ENCODE peak calls at places on chromosomes 4 and X, in four cellular contexts. D is aorta, P is IMR-90, I is fibroblast of lung. B is an unnamed sample.

GRCh38 chr4:54837576-54838140 is 179.9 kb downstream of the KIT start:
- DNase-seq in I (no peak), D (no peak), P (no peak), B (no peak)

GRCh38 chr4:7766086-7766485 is 173.6 kb downstream of the AFAP1 start:
- DNase-seq in D (peak), P (no peak), I (no peak), B (no peak)

GRCh38 chrX:136212557-136213111 is 38.6 kb downstream of the MAP7D3 start:
- DNase-seq in D (no peak), I (no peak), P (no peak), B (no peak)

GRCh38 chr4:9703391-9703790 is 78.0 kb upstream of the DRD5 start:
- DNase-seq in D (peak), P (no peak), I (no peak), B (peak)

GRCh38 chr4:10008208-10009005 is 12.9 kb downstream of the SLC2A9 start:
- DNase-seq in D (no peak), I (peak), P (peak), B (no peak)

GRCh38 chr4:100984901-100985300 is 362.4 kb downstream of the PPP3CA start:
- DNase-seq in D (no peak), I (peak), P (peak), B (no peak)

GRCh38 chrX:72073614-72074013 is 58.1 kb downstream of the RTL5 start:
- DNase-seq in P (no peak), D (no peak), I (no peak), B (no peak)

GRCh38 chrX:123665197-123665596 is 67.7 kb downstream of the THOC2 start:
- DNase-seq in P (no peak), D (no peak), I (peak), B (no peak)

GRCh38 chrX:113675278-113675677 is 834.6 kb upstream of the AMOT start:
- DNase-seq in D (no peak), I (peak), P (no peak), B (no peak)

GRCh38 chr4:156223985-156224384 is 270.3 kb upstream of the CTSO start:
- DNase-seq in P (no peak), D (no peak), I (peak), B (no peak)

GRCh38 chrX:41661366-41662095 is 27.2 kb upstream of the GPR34 start:
- DNase-seq in D (no peak), I (peak), P (peak), B (no peak)

GRCh38 chr4:106409901-106410889 is 41.6 kb upstream of the GIMD1 start:
- DNase-seq in D (no peak), I (peak), P (no peak), B (no peak)

GRCh38 chr4:24583451-24584174 is 741 bp downstream of the DHX15 start:
- DNase-seq in D (peak), I (peak), P (peak), B (peak)

GRCh38 chrX:44844204-44844603 is 383 bp downstream of the DUSP21 start:
- DNase-seq in I (no peak), P (no peak), D (no peak), B (no peak)

GRCh38 chrX:63718010-63718694 is 66.9 kb downstream of the ARHGEF9 start:
- DNase-seq in D (no peak), P (no peak), I (no peak), B (no peak)

GRCh38 chrX:129808829-129809745 is 29.3 kb downstream of the SASH3 start:
- DNase-seq in I (peak), D (no peak), P (no peak), B (no peak)

GRCh38 chr4:154344686-154345085 is 146.9 kb downstream of the DCHS2 start:
- DNase-seq in I (no peak), P (no peak), D (no peak), B (no peak)

GRCh38 chr4:123353656-123354055 is 42.9 kb upstream of the SPRY1 start:
- DNase-seq in I (peak), D (no peak), P (peak), B (no peak)

GRCh38 chr4:140367738-140368137 is 5.7 kb upstream of the SCOC start:
- DNase-seq in D (no peak), I (peak), P (peak), B (no peak)

GRCh38 chrX:39724544-39724943 is 373.2 kb downstream of the BCOR start:
- DNase-seq in P (no peak), I (no peak), D (no peak), B (no peak)

GRCh38 chr4:82287720-82288119 is 86.1 kb downstream of the HNRNPD start:
- DNase-seq in P (no peak), I (no peak), D (no peak), B (no peak)

GRCh38 chrX:139828037-139828436 is 104.8 kb downstream of the ATP11C start:
- DNase-seq in P (no peak), I (no peak), D (no peak), B (no peak)

GRCh38 chr4:36224969-36225903 is 19.1 kb downstream of the ARAP2 start:
- DNase-seq in D (no peak), I (no peak), P (no peak), B (no peak)

GRCh38 chr4:113708250-113708649 is 53.3 kb downstream of the CAMK2D start:
- DNase-seq in I (peak), D (no peak), P (peak), B (no peak)

GRCh38 chr4:78779280-78779679 is 3.1 kb downstream of the BMP2K start:
- DNase-seq in P (peak), D (no peak), I (peak), B (no peak)

GRCh38 chr4:27009539-27009938 is 148.9 kb downstream of the STIM2 start:
- DNase-seq in I (peak), D (no peak), P (peak), B (no peak)

GRCh38 chr4:56828784-56829535 is 7.5 kb upstream of the SPINK2 start:
- DNase-seq in D (no peak), I (peak), P (peak), B (no peak)

GRCh38 chrX:39899876-39900787 is 197.6 kb downstream of the BCOR start:
- DNase-seq in D (no peak), P (no peak), I (no peak), B (no peak)

GRCh38 chr4:123750044-123750443 is 353.4 kb downstream of the SPRY1 start:
- DNase-seq in D (no peak), I (peak), P (no peak), B (no peak)

GRCh38 chr4:66704243-66704642 is 841.1 kb downstream of the CENPC start:
- DNase-seq in P (no peak), I (no peak), D (no peak), B (no peak)

GRCh38 chrX:154022108-154022507 is 2.4 kb upstream of the IRAK1 start:
- DNase-seq in P (no peak), I (no peak), D (no peak), B (no peak)

GRCh38 chrX:103878466-103879151 is 46.6 kb upstream of the RAB9B start:
- DNase-seq in I (peak), D (no peak), P (peak), B (no peak)

GRCh38 chr4:89204624-89205023 is 93.3 kb downstream of the TIGD2 start:
- DNase-seq in I (peak), D (no peak), P (no peak), B (no peak)

GRCh38 chr4:85772470-85772869 is 297.5 kb downstream of the ARHGAP24 start:
- DNase-seq in I (no peak), D (no peak), P (no peak), B (no peak)

GRCh38 chr4:145189981-145190380 is 9.6 kb upstream of the OTUD4 start:
- DNase-seq in P (peak), I (peak), D (no peak), B (no peak)
- H3K27ac ChIP-seq in P (no peak), I (no peak), D (no peak), B (no peak)

GRCh38 chrX:9789555-9789954 is 3.3 kb downstream of the SHROOM2 start:
- DNase-seq in D (no peak), P (no peak), I (no peak), B (no peak)
- H3K4me3 ChIP-seq in D (no peak), P (no peak), I (no peak), B (no peak)

GRCh38 chr4:40856836-40857362 is 107.1 kb downstream of the NSUN7 start:
- DNase-seq in D (peak), P (peak), I (peak), B (peak)
- H3K27ac ChIP-seq in D (no peak), P (no peak), I (no peak), B (no peak)

DNA sequence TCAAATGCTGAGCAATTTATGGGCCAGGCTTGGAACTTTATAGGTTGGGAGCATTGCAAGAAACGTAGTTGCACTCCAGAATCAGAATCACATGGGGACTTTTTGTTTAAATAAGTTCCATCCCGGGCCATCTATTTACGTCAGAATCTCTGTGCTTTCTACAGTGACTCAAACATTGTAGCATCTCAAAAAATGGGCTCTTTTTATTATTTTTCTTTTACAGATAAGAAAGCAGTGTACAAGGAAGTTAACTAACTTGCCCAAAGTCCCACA is 10.2 kb downstream of the CC2D2A start:
- DNase-seq in I (peak), P (peak), D (no peak), B (no peak)
- H3K4me3 ChIP-seq in I (peak), P (peak), D (peak), B (no peak)

GRCh38 chrX:5857232-5857631 is 371.4 kb downstream of the NLGN4X start:
- DNase-seq in I (no peak), P (no peak), D (no peak), B (no peak)

DNA sequence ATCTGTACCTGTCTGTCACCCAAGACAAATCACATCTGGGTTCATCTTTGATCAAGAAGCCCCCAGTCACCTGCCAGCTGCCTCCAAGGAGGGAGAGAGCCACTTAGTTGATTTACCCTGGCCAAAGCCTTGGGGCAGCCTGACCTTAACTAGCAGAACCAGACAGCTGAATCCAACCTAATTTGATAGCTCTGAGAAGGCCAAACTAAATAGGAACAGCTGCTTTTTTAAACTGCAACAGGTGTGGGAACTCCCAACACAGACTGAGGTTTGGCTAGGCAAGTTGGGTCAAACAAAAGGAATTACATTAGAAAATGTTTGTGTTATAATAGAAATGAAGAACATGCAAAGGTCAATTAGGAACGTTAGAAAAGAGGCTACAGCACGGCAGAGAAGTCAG is 375.7 kb downstream of the NLGN4X start:
- DNase-seq in D (no peak), I (no peak), P (no peak), B (no peak)
- H3K27ac ChIP-seq in D (no peak), I (no peak), P (no peak), B (no peak)

GRCh38 chrX:15465347-15465746 is 27.8 kb downstream of the PIR start:
- DNase-seq in D (no peak), P (peak), I (peak), B (no peak)
- H3K4me3 ChIP-seq in D (no peak), P (no peak), I (no peak), B (no peak)

GRCh38 chrX:108439434-108439883 is at the start of gene COL4A5:
- DNase-seq in D (peak), P (peak), I (peak), B (no peak)
- H3K27ac ChIP-seq in D (peak), P (peak), I (peak), B (no peak)

DNA sequence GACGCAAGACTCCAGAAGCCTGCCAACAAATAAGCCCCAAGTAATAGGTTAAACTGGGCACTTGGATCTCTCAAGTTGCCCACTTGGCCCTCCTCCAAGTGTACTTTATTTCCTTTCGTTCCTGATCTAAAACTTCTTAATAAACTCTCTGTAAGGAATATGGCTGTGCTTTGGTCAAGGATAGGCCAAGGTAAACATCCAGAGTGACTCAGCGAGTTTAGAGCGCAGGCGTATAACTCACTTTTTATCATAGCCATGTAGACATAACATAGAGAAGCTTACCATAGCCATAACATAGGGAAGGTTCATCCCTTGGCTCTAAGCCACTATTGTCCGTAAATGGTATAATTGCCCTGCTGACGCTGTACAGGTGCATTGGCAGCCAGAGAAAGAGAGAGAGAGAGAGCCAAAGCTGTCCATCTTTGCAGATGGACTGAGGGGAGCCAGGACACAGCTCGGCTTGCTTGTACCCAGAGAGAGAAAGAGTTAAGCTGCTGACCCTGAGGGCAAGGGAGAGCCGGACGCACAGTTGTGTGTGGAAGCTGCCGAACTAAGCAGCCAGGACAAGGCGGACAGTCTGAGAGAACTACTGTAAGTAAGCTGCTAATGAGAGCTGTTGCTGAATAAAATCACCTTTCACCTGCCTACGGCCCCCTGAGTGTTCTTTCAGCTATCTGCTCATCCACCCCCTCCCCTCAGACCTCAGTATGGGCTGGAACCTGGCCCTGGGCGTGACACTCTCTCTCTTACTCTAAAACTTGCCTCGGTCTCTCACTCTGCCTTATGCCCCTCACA is 1.8 kb downstream of the TLR1 start:
- DNase-seq in I (no peak), P (no peak), D (no peak), B (no peak)
- H3K4me3 ChIP-seq in I (no peak), P (no peak), D (no peak), B (no peak)

GRCh38 chrX:68695206-68695845 is 47.9 kb downstream of the STARD8 start:
- DNase-seq in D (no peak), P (no peak), I (no peak), B (no peak)
- H3K27ac ChIP-seq in D (no peak), P (no peak), I (no peak), B (no peak)

GRCh38 chrX:53236025-53236679 is 11.1 kb upstream of the KDM5C start:
- DNase-seq in P (no peak), I (no peak), D (no peak), B (no peak)
- H3K4me3 ChIP-seq in P (no peak), I (no peak), D (no peak), B (no peak)

B was measured in naive thymus-derived CD4-positive, alpha-beta T cell.